ENCODE peak calls at places on chromosomes 5 and 9, in ten cellular contexts. A is IMR-90; P is activated T-cell treated with anti-CD3 and anti-CD28 coated beads for 1 hour; I is epithelial cell of esophagus; B is astrocyte; T is activated CD8-positive, alpha-beta T cell treated with anti-CD3 and anti-CD28 coated beads for 36 hours; D is GM12891; F is SK-N-SH; U is GM04504; H is HTR-8/SVneo. X is an unnamed sample.

GRCh38 chr9:121192959-121193645 is 8.6 kb downstream of the RAB14 start:
- DNase-seq in T (no peak), U (no peak), I (no peak), A (peak; percentile 36), F (no peak), D (no peak), B (no peak), H (no peak), P (no peak), X (no peak)

GRCh38 chr9:69397384-69398214 is 72.6 kb downstream of the ENTREP1 start:
- DNase-seq in B (peak; percentile 31), D (no peak), P (no peak), I (no peak), F (no peak), U (no peak), A (no peak), H (no peak), T (no peak), X (no peak)

GRCh38 chr9:91500509-91501011 is 76.9 kb upstream of the NFIL3 start:
- DNase-seq in I (peak; percentile 70), P (no peak), B (peak; percentile 96), U (no peak), A (peak; percentile 95), T (peak; percentile 25), F (no peak), H (no peak), D (no peak), X (no peak)

GRCh38 chr5:8019719-8020218 is 150.8 kb downstream of the MTRR start:
- DNase-seq in H (no peak), A (no peak), B (no peak), U (no peak), D (no peak), F (no peak), T (no peak), I (no peak), P (no peak), X (no peak)

GRCh38 chr9:115000217-115000639 is 69.8 kb upstream of the TNFSF8 start:
- DNase-seq in I (peak; percentile 34), P (no peak), A (no peak), H (no peak), B (no peak), D (no peak), T (peak; percentile 46), U (no peak), F (no peak), X (no peak)

GRCh38 chr9:19703702-19704101 is 85.1 kb downstream of the SLC24A2 start:
- DNase-seq in B (no peak), I (no peak), H (no peak), D (no peak), P (no peak), U (no peak), T (no peak), A (no peak), F (no peak), X (no peak)

GRCh38 chr5:96492654-96493053 is 59.6 kb upstream of the PCSK1 start:
- DNase-seq in T (no peak), F (peak; percentile 9), P (no peak), H (peak; percentile 27), D (no peak), I (peak; percentile 48), B (no peak), A (no peak), U (no peak), X (no peak)

GRCh38 chr9:5783982-5784381 is 48.9 kb downstream of the ERMP1 start:
- DNase-seq in B (no peak), H (no peak), P (no peak), F (no peak), I (no peak), A (peak; percentile 31), U (no peak), D (no peak), T (no peak), X (no peak)

GRCh38 chr9:129080608-129081387 is at the start of gene DOLPP1:
- DNase-seq in P (peak; percentile 96), T (peak; percentile 99), A (peak; percentile 99), I (peak; percentile 100), U (peak; percentile 99), B (peak; percentile 98), D (peak; percentile 100), H (peak; percentile 98), F (peak; percentile 99), X (peak; percentile 100)

GRCh38 chr9:89408628-89409101 is 89.2 kb downstream of the SEMA4D start:
- DNase-seq in H (no peak), F (no peak), B (no peak), P (peak; percentile 63), T (peak; percentile 78), I (no peak), A (no peak), D (no peak), U (no peak), X (no peak)

GRCh38 chr5:132202711-132203463 is 24.8 kb downstream of the P4HA2 start:
- DNase-seq in T (no peak), P (no peak), U (no peak), H (no peak), B (no peak), I (no peak), A (peak; percentile 20), F (no peak), D (no peak), X (peak; percentile 30)

GRCh38 chr5:61055434-61056006 is 106.7 kb downstream of the SMIM15 start:
- DNase-seq in P (no peak), H (peak; percentile 27), U (peak; percentile 22), T (no peak), I (peak; percentile 63), B (peak; percentile 37), F (peak; percentile 41), D (peak; percentile 4), A (peak; percentile 72), X (no peak)